ENCODE peak calls at places on chromosome 1, in nine cellular contexts. One of them, this sample, is unnamed.

GRCh38 chr1:182781849-182782586 is 7.6 kb upstream of the NPL start:
- DNase-seq in hepatocyte: peak
- DNase-seq in stimulated activated CD8-positive, alpha-beta memory T cell treated with anti-CD3 and anti-CD28 coated beads, Interleukin-7, amount 100 ng/mL, for 48 hours: peak
- DNase-seq in spleen: peak
- DNase-seq in germinal center: peak
- DNase-seq in AG08396: peak
- DNase-seq in glutamatergic neuron: peak
- DNase-seq in HT-29: peak
- DNase-seq in T-helper 2 cell: peak
- DNase-seq in this sample: peak

GRCh38 chr1:4395676-4396075 is 258.7 kb upstream of the AJAP1 start:
- DNase-seq in hepatocyte: no peak
- DNase-seq in stimulated activated CD8-positive, alpha-beta memory T cell treated with anti-CD3 and anti-CD28 coated beads, Interleukin-7, amount 100 ng/mL, for 48 hours: no peak
- DNase-seq in germinal center: no peak
- DNase-seq in spleen: no peak
- DNase-seq in glutamatergic neuron: no peak
- DNase-seq in T-helper 2 cell: no peak
- DNase-seq in HT-29: no peak
- DNase-seq in AG08396: no peak
- DNase-seq in this sample: no peak

GRCh38 chr1:33273961-33274371 is 17.7 kb downstream of the ZNF362 start:
- DNase-seq in AG08396: no peak
- DNase-seq in spleen: no peak
- DNase-seq in HT-29: no peak
- DNase-seq in stimulated activated CD8-positive, alpha-beta memory T cell treated with anti-CD3 and anti-CD28 coated beads, Interleukin-7, amount 100 ng/mL, for 48 hours: no peak
- DNase-seq in glutamatergic neuron: no peak
- DNase-seq in hepatocyte: no peak
- DNase-seq in T-helper 2 cell: no peak
- DNase-seq in germinal center: no peak
- DNase-seq in this sample: no peak

GRCh38 chr1:39105061-39105840 is 79.1 kb downstream of the NDUFS5 start:
- DNase-seq in hepatocyte: peak
- DNase-seq in T-helper 2 cell: peak
- DNase-seq in germinal center: peak
- DNase-seq in glutamatergic neuron: peak
- DNase-seq in HT-29: peak
- DNase-seq in stimulated activated CD8-positive, alpha-beta memory T cell treated with anti-CD3 and anti-CD28 coated beads, Interleukin-7, amount 100 ng/mL, for 48 hours: no peak
- DNase-seq in AG08396: peak
- DNase-seq in spleen: peak
- DNase-seq in this sample: no peak

GRCh38 chr1:196651637-196652215 is at the start of gene CFH:
- DNase-seq in spleen: no peak
- DNase-seq in germinal center: no peak
- DNase-seq in glutamatergic neuron: no peak
- DNase-seq in stimulated activated CD8-positive, alpha-beta memory T cell treated with anti-CD3 and anti-CD28 coated beads, Interleukin-7, amount 100 ng/mL, for 48 hours: no peak
- DNase-seq in AG08396: peak
- DNase-seq in hepatocyte: peak
- DNase-seq in T-helper 2 cell: no peak
- DNase-seq in HT-29: peak
- DNase-seq in this sample: peak

GRCh38 chr1:90706437-90707362 is 10.4 kb downstream of the BARHL2 start:
- DNase-seq in T-helper 2 cell: no peak
- DNase-seq in glutamatergic neuron: peak
- DNase-seq in spleen: peak
- DNase-seq in AG08396: peak
- DNase-seq in hepatocyte: peak
- DNase-seq in HT-29: no peak
- DNase-seq in germinal center: peak
- DNase-seq in stimulated activated CD8-positive, alpha-beta memory T cell treated with anti-CD3 and anti-CD28 coated beads, Interleukin-7, amount 100 ng/mL, for 48 hours: no peak
- DNase-seq in this sample: no peak

GRCh38 chr1:42723511-42723910 is 16.5 kb downstream of the CLDN19 start:
- DNase-seq in stimulated activated CD8-positive, alpha-beta memory T cell treated with anti-CD3 and anti-CD28 coated beads, Interleukin-7, amount 100 ng/mL, for 48 hours: no peak
- DNase-seq in T-helper 2 cell: no peak
- DNase-seq in AG08396: no peak
- DNase-seq in HT-29: no peak
- DNase-seq in glutamatergic neuron: no peak
- DNase-seq in spleen: no peak
- DNase-seq in hepatocyte: no peak
- DNase-seq in germinal center: no peak
- DNase-seq in this sample: no peak

GRCh38 chr1:35454616-35455015 is 102.6 kb downstream of the KIAA0319L start:
- DNase-seq in HT-29: no peak
- DNase-seq in hepatocyte: peak
- DNase-seq in T-helper 2 cell: no peak
- DNase-seq in germinal center: no peak
- DNase-seq in glutamatergic neuron: no peak
- DNase-seq in spleen: no peak
- DNase-seq in AG08396: peak
- DNase-seq in stimulated activated CD8-positive, alpha-beta memory T cell treated with anti-CD3 and anti-CD28 coated beads, Interleukin-7, amount 100 ng/mL, for 48 hours: no peak
- DNase-seq in this sample: no peak

GRCh38 chr1:37513795-37514349 is 694 bp downstream of the MEAF6 start:
- DNase-seq in germinal center: peak
- DNase-seq in AG08396: peak
- DNase-seq in stimulated activated CD8-positive, alpha-beta memory T cell treated with anti-CD3 and anti-CD28 coated beads, Interleukin-7, amount 100 ng/mL, for 48 hours: peak
- DNase-seq in glutamatergic neuron: peak
- DNase-seq in hepatocyte: peak
- DNase-seq in HT-29: peak
- DNase-seq in spleen: peak
- DNase-seq in T-helper 2 cell: peak
- DNase-seq in this sample: no peak

GRCh38 chr1:224880593-224881307 is 48.7 kb upstream of the DNAH14 start:
- DNase-seq in T-helper 2 cell: no peak
- DNase-seq in stimulated activated CD8-positive, alpha-beta memory T cell treated with anti-CD3 and anti-CD28 coated beads, Interleukin-7, amount 100 ng/mL, for 48 hours: no peak
- DNase-seq in glutamatergic neuron: no peak
- DNase-seq in spleen: no peak
- DNase-seq in germinal center: no peak
- DNase-seq in hepatocyte: peak
- DNase-seq in HT-29: peak
- DNase-seq in AG08396: no peak
- DNase-seq in this sample: no peak

GRCh38 chr1:98323906-98324358 is 337.6 kb upstream of the SNX7 start:
- DNase-seq in hepatocyte: peak
- DNase-seq in spleen: no peak
- DNase-seq in HT-29: peak
- DNase-seq in glutamatergic neuron: no peak
- DNase-seq in AG08396: peak
- DNase-seq in T-helper 2 cell: peak
- DNase-seq in stimulated activated CD8-positive, alpha-beta memory T cell treated with anti-CD3 and anti-CD28 coated beads, Interleukin-7, amount 100 ng/mL, for 48 hours: no peak
- DNase-seq in germinal center: no peak
- DNase-seq in this sample: peak

GRCh38 chr1:243440406-243440805 is 184.6 kb downstream of the SDCCAG8 start:
- DNase-seq in glutamatergic neuron: no peak
- DNase-seq in HT-29: no peak
- DNase-seq in spleen: no peak
- DNase-seq in AG08396: no peak
- DNase-seq in germinal center: no peak
- DNase-seq in stimulated activated CD8-positive, alpha-beta memory T cell treated with anti-CD3 and anti-CD28 coated beads, Interleukin-7, amount 100 ng/mL, for 48 hours: no peak
- DNase-seq in hepatocyte: no peak
- DNase-seq in T-helper 2 cell: no peak
- DNase-seq in this sample: no peak

GRCh38 chr1:2868571-2868970 is 67.1 kb upstream of the TTC34 start:
- DNase-seq in T-helper 2 cell: no peak
- DNase-seq in hepatocyte: no peak
- DNase-seq in AG08396: no peak
- DNase-seq in glutamatergic neuron: no peak
- DNase-seq in spleen: no peak
- DNase-seq in germinal center: no peak
- DNase-seq in stimulated activated CD8-positive, alpha-beta memory T cell treated with anti-CD3 and anti-CD28 coated beads, Interleukin-7, amount 100 ng/mL, for 48 hours: no peak
- DNase-seq in HT-29: no peak
- DNase-seq in this sample: no peak

GRCh38 chr1:160813215-160813614 is 17.2 kb downstream of the LY9 start:
- DNase-seq in T-helper 2 cell: no peak
- DNase-seq in HT-29: peak
- DNase-seq in stimulated activated CD8-positive, alpha-beta memory T cell treated with anti-CD3 and anti-CD28 coated beads, Interleukin-7, amount 100 ng/mL, for 48 hours: no peak
- DNase-seq in germinal center: no peak
- DNase-seq in glutamatergic neuron: no peak
- DNase-seq in hepatocyte: peak
- DNase-seq in spleen: no peak
- DNase-seq in AG08396: no peak
- DNase-seq in this sample: peak

GRCh38 chr1:209526137-209526536 is 57.4 kb upstream of the CAMK1G start:
- DNase-seq in T-helper 2 cell: no peak
- DNase-seq in HT-29: no peak
- DNase-seq in germinal center: no peak
- DNase-seq in AG08396: no peak
- DNase-seq in spleen: no peak
- DNase-seq in stimulated activated CD8-positive, alpha-beta memory T cell treated with anti-CD3 and anti-CD28 coated beads, Interleukin-7, amount 100 ng/mL, for 48 hours: no peak
- DNase-seq in hepatocyte: no peak
- DNase-seq in glutamatergic neuron: no peak
- DNase-seq in this sample: no peak